ENCODE peak calls at places on chromosomes 13 and 19, in ten cellular contexts. L is cardiac muscle cell; I is activated T-cell treated with anti-CD3 and anti-CD28 coated beads, Interleukin-2, amount 50 U/mL, for 72 hours; K is naive thymus-derived CD4-positive, alpha-beta T cell; P is RWPE2; Z is caudate nucleus; D is GM23248; B is breast epithelium; U is non-pigmented ciliary epithelial cell; N is endothelial cell. E is an unnamed sample.

GRCh38 chr19:38928406-38929001 is 2.1 kb downstream of the SARS2 start:
- DNase-seq in L (no peak), I (no peak), K (no peak), P (no peak), Z (no peak), D (no peak), B (no peak), U (no peak), N (no peak), E (no peak)

GRCh38 chr19:6416658-6417405 is 7.8 kb downstream of the KHSRP start:
- DNase-seq in L (no peak), I (no peak), K (no peak), P (no peak), Z (peak), D (no peak), B (no peak), U (no peak), N (no peak), E (no peak)

GRCh38 chr13:51524312-51524711 is 60.0 kb upstream of the WDFY2 start:
- DNase-seq in L (peak), I (no peak), K (no peak), P (no peak), Z (no peak), D (peak), B (no peak), U (no peak), N (no peak), E (no peak)

GRCh38 chr13:51589793-51590192 is 5.5 kb downstream of the WDFY2 start:
- DNase-seq in L (no peak), I (no peak), K (no peak), P (no peak), Z (no peak), D (peak), B (no peak), U (no peak), N (no peak), E (no peak)

GRCh38 chr13:90232291-90232690 is 1115.2 kb upstream of the MIR17HG start:
- DNase-seq in L (no peak), I (no peak), K (no peak), P (no peak), Z (no peak), D (no peak), B (no peak), U (no peak), N (no peak), E (no peak)

GRCh38 chr13:38394777-38395504 is 45.3 kb downstream of the UFM1 start:
- DNase-seq in L (no peak), I (no peak), K (no peak), P (no peak), Z (no peak), D (peak), B (no peak), U (no peak), N (no peak), E (no peak)

GRCh38 chr13:111370147-111370546 is 49.7 kb downstream of the TEX29 start:
- DNase-seq in L (no peak), I (no peak), K (no peak), P (no peak), Z (no peak), D (no peak), B (no peak), U (no peak), N (no peak), E (no peak)

GRCh38 chr13:34409496-34410163 is 532.4 kb upstream of the NBEA start:
- DNase-seq in L (no peak), I (no peak), K (no peak), P (no peak), Z (no peak), D (no peak), B (no peak), U (no peak), N (no peak), E (no peak)

GRCh38 chr19:45780146-45780447 is 2.2 kb downstream of the DMPK start:
- DNase-seq in L (no peak), I (no peak), K (no peak), P (no peak), Z (no peak), D (no peak), B (no peak), U (no peak), N (no peak), E (no peak)